ENCODE peak calls at places on chromosome 11, in eight cellular contexts. P is left kidney; R is naive B cell; B is stimulated activated effector memory CD8-positive, alpha-beta T cell treated with anti-CD3 and anti-CD28 coated beads, Interleukin-12 subunit alpha, Interleukin-12 subunit beta, amount 100 ng/mL, for 72 hours; X is ELR; O is epithelial cell of esophagus; F is nephron progenitor cell; V is activated naive CD8-positive, alpha-beta T cell treated with anti-CD3 and anti-CD28 coated beads, Interleukin-2, amount 50 U/mL, for 24 hours. H is an unnamed sample.

GRCh38 chr11:115961168-115962003 is 457.2 kb upstream of the CADM1 start:
- DNase-seq in P (peak; percentile 31), R (no peak), B (no peak), X (no peak), O (no peak), F (no peak), V (no peak), H (no peak)

GRCh38 chr11:46242462-46242960 is 35.0 kb upstream of the CREB3L1 start:
- DNase-seq in P (no peak), R (no peak), B (no peak), X (peak; percentile 33), O (no peak), F (no peak), V (no peak), H (no peak)

GRCh38 chr11:123901867-123902266 is at the start of gene OR8D4:
- DNase-seq in P (no peak), R (no peak), B (no peak), X (no peak), O (no peak), F (no peak), V (no peak), H (no peak)

GRCh38 chr11:35619754-35620640 is 1.7 kb downstream of the FJX1 start:
- DNase-seq in P (peak; percentile 88), R (no peak), B (no peak), X (peak; percentile 89), O (peak; percentile 41), F (peak; percentile 74), V (peak; percentile 19), H (peak; percentile 29)

GRCh38 chr11:35183526-35183925 is 44.6 kb downstream of the CD44 start:
- DNase-seq in P (no peak), R (no peak), B (no peak), X (no peak), O (no peak), F (no peak), V (no peak), H (no peak)

GRCh38 chr11:68810164-68810563 is 31.6 kb downstream of the CPT1A start:
- DNase-seq in P (no peak), R (no peak), B (no peak), X (no peak), O (no peak), F (no peak), V (no peak), H (no peak)

GRCh38 chr11:114061053-114062049 is 1.8 kb downstream of the ZBTB16 start:
- DNase-seq in P (peak; percentile 58), R (no peak), B (no peak), X (no peak), O (peak; percentile 11), F (peak; percentile 47), V (no peak), H (no peak)

GRCh38 chr11:67392182-67392715 is 463 bp downstream of the RAD9A start:
- DNase-seq in P (peak; percentile 48), R (no peak), B (no peak), X (peak; percentile 42), O (no peak), F (peak; percentile 30), V (no peak), H (no peak)

GRCh38 chr11:13120691-13121090 is 111.6 kb downstream of the RASSF10 start:
- DNase-seq in P (no peak), R (no peak), B (no peak), X (peak; percentile 94), O (peak; percentile 92), F (no peak), V (no peak), H (no peak)

GRCh38 chr11:91243630-91244029 is 981.0 kb upstream of the FAT3 start:
- DNase-seq in P (peak; percentile 30), R (no peak), B (no peak), X (no peak), O (peak; percentile 46), F (no peak), V (no peak), H (no peak)

H was measured in GM13976.